ENCODE peak calls at places on chromosomes 7 and 10, in four cellular contexts. One of them, this sample, is unnamed.

GRCh38 chr10:128873408-128873807 is 593.6 kb upstream of the MGMT start:
- DNase-seq in tibial artery: no peak
- DNase-seq in EL: no peak
- DNase-seq in mucosa of gallbladder: no peak
- DNase-seq in this sample: no peak

GRCh38 chr7:77360104-77360503 is 56.0 kb downstream of the GSAP start:
- DNase-seq in tibial artery: no peak
- DNase-seq in EL: no peak
- DNase-seq in mucosa of gallbladder: no peak
- DNase-seq in this sample: no peak

GRCh38 chr7:1418505-1419309 is 40.6 kb downstream of the MICALL2 start:
- DNase-seq in mucosa of gallbladder: no peak
- DNase-seq in EL: peak
- DNase-seq in tibial artery: no peak
- DNase-seq in this sample: peak

GRCh38 chr7:143257501-143257900 is 5.7 kb upstream of the GSTK1 start:
- DNase-seq in tibial artery: no peak
- DNase-seq in EL: peak
- DNase-seq in mucosa of gallbladder: no peak
- DNase-seq in this sample: no peak

GRCh38 chr7:138000081-138000701 is 1.7 kb downstream of the CREB3L2 start:
- DNase-seq in mucosa of gallbladder: peak
- DNase-seq in tibial artery: peak
- DNase-seq in EL: peak
- DNase-seq in this sample: peak

GRCh38 chr7:26468625-26469024 is 177.0 kb downstream of the SNX10 start:
- DNase-seq in mucosa of gallbladder: no peak
- DNase-seq in tibial artery: no peak
- DNase-seq in EL: no peak
- DNase-seq in this sample: no peak

GRCh38 chr10:131187274-131187673 is 124.2 kb downstream of the TCERG1L start:
- DNase-seq in tibial artery: no peak
- DNase-seq in mucosa of gallbladder: no peak
- DNase-seq in EL: no peak
- DNase-seq in this sample: no peak

GRCh38 chr7:78191475-78192079 is 393.0 kb downstream of the PHTF2 start:
- DNase-seq in tibial artery: no peak
- DNase-seq in mucosa of gallbladder: no peak
- DNase-seq in EL: no peak
- DNase-seq in this sample: no peak

GRCh38 chr7:45986355-45987298 is 65.6 kb upstream of the IGFBP3 start:
- DNase-seq in tibial artery: no peak
- DNase-seq in mucosa of gallbladder: no peak
- DNase-seq in EL: no peak
- DNase-seq in this sample: no peak

GRCh38 chr7:88599528-88599927 is 160.0 kb upstream of the ZNF804B start:
- DNase-seq in tibial artery: no peak
- DNase-seq in mucosa of gallbladder: no peak
- DNase-seq in EL: no peak
- DNase-seq in this sample: no peak

GRCh38 chr7:43479543-43479942 is 103.4 kb upstream of the STK17A start:
- DNase-seq in mucosa of gallbladder: no peak
- DNase-seq in tibial artery: no peak
- DNase-seq in EL: no peak
- DNase-seq in this sample: no peak